ENCODE peak calls at places on chromosomes 7 and 10, in eight cellular contexts. P, E, F, W, K, D, V and H are unnamed samples.

GRCh38 chr7:106100863-106101262 is 11.2 kb downstream of the SYPL1 start:
- DNase-seq in P (no peak), E (no peak), F (no peak), W (no peak), K (no peak), D (no peak), V (no peak), H (no peak)

GRCh38 chr7:125465527-125465926 is 535.9 kb upstream of the POT1 start:
- DNase-seq in P (peak; percentile 19), E (no peak), F (no peak), W (no peak), K (no peak), D (no peak), V (no peak), H (no peak)

GRCh38 chr10:127123626-127124025 is 72.8 kb downstream of the INSYN2A start:
- DNase-seq in P (no peak), E (no peak), F (no peak), W (no peak), K (no peak), D (no peak), V (no peak), H (no peak)

GRCh38 chr7:118280319-118281012 is 56.0 kb downstream of the ANKRD7 start:
- DNase-seq in P (peak; percentile 6), E (no peak), F (no peak), W (no peak), K (no peak), D (no peak), V (no peak), H (no peak)

GRCh38 chr10:124181656-124182055 is 88.3 kb upstream of the CHST15 start:
- DNase-seq in P (no peak), E (no peak), F (no peak), W (no peak), K (no peak), D (no peak), V (no peak), H (no peak)

GRCh38 chr10:99777918-99778716 is 4.3 kb upstream of the ABCC2 start:
- DNase-seq in P (peak; percentile 21), E (no peak), F (peak; percentile 36), W (no peak), K (no peak), D (no peak), V (no peak), H (no peak)

GRCh38 chr7:27104244-27105149 is 2.0 kb upstream of the HOXA2 start:
- DNase-seq in P (peak; percentile 27), E (no peak), F (no peak), W (no peak), K (no peak), D (no peak), V (no peak), H (no peak)

GRCh38 chr10:103925591-103925990 is 7.6 kb upstream of the STN1 start:
- DNase-seq in P (no peak), E (no peak), F (no peak), W (no peak), K (no peak), D (no peak), V (no peak), H (no peak)

GRCh38 chr7:43328785-43329380 is 216.4 kb downstream of the HECW1 start:
- DNase-seq in P (no peak), E (no peak), F (no peak), W (no peak), K (no peak), D (no peak), V (no peak), H (no peak)

GRCh38 chr10:5776881-5777197 is 36.4 kb downstream of the GDI2 start:
- DNase-seq in P (peak; percentile 21), E (no peak), F (no peak), W (no peak), K (no peak), D (no peak), V (no peak), H (no peak)

GRCh38 chr10:32056136-32057040 is at the start of gene KIF5B:
- DNase-seq in P (peak; percentile 86), E (peak; percentile 94), F (peak; percentile 90), W (peak; percentile 88), K (peak; percentile 91), D (peak; percentile 63), V (peak; percentile 54), H (peak; percentile 96)